ENCODE peak calls at places on chromosomes 11 and 22, in six cellular contexts. X is cardiac fibroblast, W is tibial artery, S is kidney epithelial cell, V is mammary epithelial cell, G is epithelial cell of esophagus. H is an unnamed sample.
A peak's percentile ranks its signal among the peaks of the same experiment; 100 is the strongest.

GRCh38 chr22:47784991-47785390 is 1022.5 kb downstream of the TBC1D22A start:
- DNase-seq in S (no peak), X (no peak), W (no peak), V (no peak), G (no peak), H (no peak)

GRCh38 chr11:113184498-113184897 is 129.9 kb upstream of the TTC12 start:
- DNase-seq in W (no peak), S (peak; percentile 52), V (peak; percentile 95), X (peak; percentile 95), G (peak; percentile 91), H (peak; percentile 81)

GRCh38 chr11:117072517-117073218 is 25.6 kb downstream of the SIK3 start:
- DNase-seq in G (peak; percentile 94), X (peak; percentile 91), W (no peak), S (peak; percentile 89), V (peak; percentile 92), H (peak; percentile 61)

GRCh38 chr22:37310815-37311595 is 28.7 kb downstream of the CYTH4 start:
- DNase-seq in W (no peak), S (no peak), X (no peak), V (no peak), G (no peak), H (no peak)

GRCh38 chr11:106187860-106188456 is 110.5 kb downstream of the AASDHPPT start:
- DNase-seq in S (no peak), V (peak; percentile 2), X (peak; percentile 8), W (no peak), G (no peak), H (no peak)

GRCh38 chr11:72703281-72704008 is 29.2 kb upstream of the PDE2A start:
- DNase-seq in S (no peak), V (no peak), G (no peak), W (peak; percentile 83), X (peak; percentile 57), H (no peak)

GRCh38 chr11:113286509-113287497 is 27.6 kb upstream of the TTC12 start:
- DNase-seq in G (no peak), X (peak; percentile 48), W (no peak), V (no peak), S (no peak), H (no peak)

GRCh38 chr11:67482275-67482735 is 521 bp upstream of the AIP start:
- DNase-seq in X (no peak), S (no peak), V (no peak), W (peak; percentile 62), G (no peak), H (no peak)

GRCh38 chr11:23353611-23354010 is 493.3 kb upstream of the CCDC179 start:
- DNase-seq in W (no peak), S (no peak), X (no peak), V (no peak), G (no peak), H (no peak)

GRCh38 chr22:28978863-28979799 is 82.5 kb downstream of the C22orf31 start:
- DNase-seq in X (no peak), G (no peak), W (no peak), S (no peak), V (no peak), H (no peak)

GRCh38 chr11:61575886-61576516 is 4.9 kb downstream of the SYT7 start:
- DNase-seq in X (no peak), V (no peak), S (no peak), W (no peak), G (no peak), H (no peak)

GRCh38 chr11:68593441-68593840 is 90.9 kb upstream of the GAL start:
- DNase-seq in S (no peak), V (no peak), X (no peak), G (no peak), W (no peak), H (no peak)

GRCh38 chr11:113603277-113604059 is 102.6 kb downstream of the TMPRSS5 start:
- DNase-seq in S (no peak), W (no peak), X (peak; percentile 42), G (no peak), V (no peak), H (no peak)

DNA sequence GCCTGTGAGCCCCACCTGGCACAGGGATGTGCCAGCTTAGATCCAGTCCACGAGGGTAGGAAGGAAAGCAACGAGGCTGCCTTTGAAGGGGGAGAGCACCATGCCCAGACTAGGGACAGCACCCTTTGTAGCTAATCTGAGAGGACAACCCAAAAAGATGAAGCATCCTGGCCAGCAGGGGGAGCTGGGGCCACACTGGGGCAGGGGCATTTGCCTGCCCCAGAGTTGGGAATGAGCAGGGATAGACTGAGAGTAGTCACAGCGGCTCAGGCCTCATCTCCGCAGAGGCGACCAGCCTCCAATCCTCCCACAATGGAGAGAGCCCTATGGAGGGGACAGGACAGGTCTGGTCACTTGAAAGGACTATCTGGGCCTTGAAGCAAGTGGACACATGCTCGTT is 16.4 kb downstream of the LMO1 start:
- DNase-seq in G (peak; percentile 52), W (no peak), S (no peak), V (no peak), X (no peak), H (no peak)
- TF ChIP-seq CTCF in G (peak; percentile 62), W (peak; percentile 12), S (peak; percentile 47), V (peak; percentile 83), X (peak; percentile 44), H (peak; percentile 53)

GRCh38 chr11:65489706-65490310 is 9.0 kb upstream of the MALAT1 start:
- DNase-seq in X (peak; percentile 42), V (no peak), S (no peak), G (no peak), W (peak; percentile 79), H (no peak)
- H3K4me3 ChIP-seq in X (no peak overlapping the region), V (no peak overlapping the region), S (no peak overlapping the region), G (no peak overlapping the region), W (no peak overlapping the region), H (no peak overlapping the region)

GRCh38 chr11:71302911-71303310 is 50.5 kb upstream of the SHANK2 start:
- DNase-seq in V (no peak), W (no peak), G (no peak), X (no peak), S (no peak), H (no peak)
- TF ChIP-seq CTCF in V (no peak), W (no peak), G (no peak), X (no peak), S (no peak), H (no peak)

DNA sequence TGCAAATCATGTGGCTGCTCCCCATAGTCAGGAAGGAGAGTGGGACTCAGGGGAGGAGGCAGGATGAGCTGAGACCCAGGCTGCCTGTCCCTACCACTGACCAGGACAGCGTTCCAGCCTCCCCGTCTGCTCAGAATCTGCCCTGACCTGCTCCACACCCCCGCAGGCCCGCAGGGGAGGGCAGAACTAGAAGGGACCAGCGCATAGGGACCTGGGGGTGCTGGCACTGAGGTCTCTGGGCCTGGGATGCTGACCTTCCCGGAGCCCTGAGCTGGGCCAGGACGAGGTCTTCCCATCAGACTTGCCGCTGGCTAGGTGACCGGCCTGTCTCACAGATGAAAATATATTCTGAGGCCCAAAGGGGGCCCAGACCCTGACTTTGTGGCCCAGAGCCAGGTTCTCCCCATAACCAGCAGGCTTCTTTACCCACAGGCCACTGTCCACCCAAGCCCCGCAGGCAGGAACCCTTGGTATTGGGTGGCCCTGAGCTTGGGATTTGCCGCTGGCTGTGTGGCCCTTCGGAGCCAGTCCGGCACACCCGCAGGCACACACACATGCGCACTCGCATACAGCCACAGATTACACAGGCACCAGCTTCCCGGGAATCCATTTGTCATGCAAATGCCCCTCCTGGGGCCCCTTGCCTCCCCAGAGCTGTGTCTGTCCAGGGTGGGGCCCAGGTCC is 13.8 kb upstream of the PIM3 start:
- DNase-seq in G (peak; percentile 40), V (no peak), W (no peak), X (no peak), S (no peak), H (no peak)
- H3K4me3 ChIP-seq in G (no peak overlapping the region), V (no peak overlapping the region), W (no peak overlapping the region), X (no peak overlapping the region), S (no peak overlapping the region), H (no peak overlapping the region)

H was measured in retinal pigment epithelial cell.